ENCODE peak calls at places on chromosomes 16 and 17, in four cellular contexts. One of them, this sample, is unnamed.

GRCh38 chr16:87806246-87806607 is 40.4 kb upstream of the KLHDC4 start:
- DNase-seq in GM12878: no peak
- DNase-seq in posterior cingulate gyrus: no peak
- DNase-seq in GM04504: no peak
- DNase-seq in this sample: no peak

GRCh38 chr17:50688168-50688719 is 19.5 kb downstream of the ANKRD40 start:
- DNase-seq in GM12878: no peak
- DNase-seq in posterior cingulate gyrus: no peak
- DNase-seq in GM04504: no peak
- DNase-seq in this sample: no peak

GRCh38 chr17:1865252-1866037 is 35.6 kb downstream of the RPA1 start:
- DNase-seq in GM12878: no peak
- DNase-seq in posterior cingulate gyrus: no peak
- DNase-seq in GM04504: no peak
- DNase-seq in this sample: no peak

GRCh38 chr17:10754861-10755591 is 25.2 kb upstream of the TMEM220 start:
- DNase-seq in GM12878: no peak
- DNase-seq in posterior cingulate gyrus: no peak
- DNase-seq in GM04504: no peak
- DNase-seq in this sample: no peak

GRCh38 chr17:67994827-67995567 is 1.3 kb downstream of the C17orf58 start:
- DNase-seq in GM12878: no peak
- DNase-seq in posterior cingulate gyrus: peak; percentile 47
- DNase-seq in GM04504: peak; percentile 74
- DNase-seq in this sample: peak; percentile 53

GRCh38 chr17:42291136-42291535 is 2.8 kb downstream of the STAT5A start:
- DNase-seq in GM12878: no peak
- DNase-seq in posterior cingulate gyrus: no peak
- DNase-seq in GM04504: no peak
- DNase-seq in this sample: no peak

GRCh38 chr17:56441331-56441730 is 152.2 kb upstream of the NOG start:
- DNase-seq in GM12878: no peak
- DNase-seq in posterior cingulate gyrus: no peak
- DNase-seq in GM04504: no peak
- DNase-seq in this sample: peak; percentile 4

GRCh38 chr17:4944163-4944553 is 4.1 kb downstream of the RNF167 start:
- DNase-seq in GM12878: no peak
- DNase-seq in posterior cingulate gyrus: no peak
- DNase-seq in GM04504: no peak
- DNase-seq in this sample: no peak

GRCh38 chr17:35097776-35098175 is 21.9 kb downstream of the RAD51D start:
- DNase-seq in GM12878: no peak
- DNase-seq in posterior cingulate gyrus: no peak
- DNase-seq in GM04504: no peak
- DNase-seq in this sample: no peak

GRCh38 chr17:80195671-80196529 is 24.2 kb downstream of the SGSH start:
- DNase-seq in GM12878: no peak
- DNase-seq in posterior cingulate gyrus: peak; percentile 79
- DNase-seq in GM04504: no peak
- DNase-seq in this sample: no peak

GRCh38 chr17:4968166-4968915 is 724 bp upstream of the SPAG7 start:
- DNase-seq in GM12878: no peak
- DNase-seq in posterior cingulate gyrus: peak; percentile 87
- DNase-seq in GM04504: no peak
- DNase-seq in this sample: no peak

GRCh38 chr17:83186751-83187421 is 107.5 kb downstream of the METRNL start:
- DNase-seq in GM12878: no peak
- DNase-seq in posterior cingulate gyrus: no peak
- DNase-seq in GM04504: no peak
- DNase-seq in this sample: no peak

GRCh38 chr16:87586201-87586782 is 16.0 kb upstream of the JPH3 start:
- DNase-seq in GM12878: no peak
- DNase-seq in posterior cingulate gyrus: no peak
- DNase-seq in GM04504: no peak
- DNase-seq in this sample: no peak

GRCh38 chr17:33871720-33872535 is 383.2 kb upstream of the CCL2 start:
- DNase-seq in GM12878: no peak
- DNase-seq in posterior cingulate gyrus: no peak
- DNase-seq in GM04504: no peak
- DNase-seq in this sample: no peak

GRCh38 chr17:17750881-17751280 is 69.6 kb downstream of the RAI1 start:
- DNase-seq in GM12878: peak; percentile 47
- DNase-seq in posterior cingulate gyrus: no peak
- DNase-seq in GM04504: no peak
- DNase-seq in this sample: no peak

GRCh38 chr17:65287040-65287439 is 149.9 kb downstream of the RGS9 start:
- DNase-seq in GM12878: no peak
- DNase-seq in posterior cingulate gyrus: no peak
- DNase-seq in GM04504: no peak
- DNase-seq in this sample: no peak

GRCh38 chr17:75979705-75980187 is 706 bp downstream of the TEN1 start:
- DNase-seq in GM12878: no peak
- DNase-seq in posterior cingulate gyrus: no peak
- DNase-seq in GM04504: no peak
- DNase-seq in this sample: no peak